ENCODE peak calls at places on chromosomes 7 and 10, in seven cellular contexts. H is naive thymus-derived CD4-positive, alpha-beta T cell; J is kidney; W is left ventricle myocardium inferior; I is cardiac muscle cell; E is CD8-positive, alpha-beta T cell; O is heart left ventricle. L is an unnamed sample.

GRCh38 chr10:26437637-26438461 is at the start of gene APBB1IP:
- DNase-seq in H (peak), J (peak), W (peak), I (no peak), E (peak), O (peak), L (peak)

GRCh38 chr7:87354749-87355148 is 9.3 kb downstream of the CROT start:
- DNase-seq in H (no peak), J (no peak), W (no peak), I (no peak), E (no peak), O (no peak), L (no peak)

GRCh38 chr10:102675887-102676616 is 31.8 kb downstream of the TRIM8 start:
- DNase-seq in H (no peak), J (peak), W (no peak), I (no peak), E (no peak), O (peak), L (peak)

GRCh38 chr10:27646194-27646593 is 99.4 kb downstream of the MKX start:
- DNase-seq in H (no peak), J (no peak), W (no peak), I (no peak), E (no peak), O (no peak), L (no peak)

GRCh38 chr10:15189133-15189881 is 20.8 kb upstream of the NMT2 start:
- DNase-seq in H (no peak), J (no peak), W (no peak), I (no peak), E (no peak), O (no peak), L (no peak)

GRCh38 chr10:93463723-93464511 is 18.2 kb downstream of the MYOF start:
- DNase-seq in H (no peak), J (no peak), W (no peak), I (no peak), E (no peak), O (peak), L (peak)

GRCh38 chr10:104324931-104325330 is 13.3 kb downstream of the ITPRIP start:
- DNase-seq in H (no peak), J (no peak), W (no peak), I (no peak), E (no peak), O (no peak), L (peak)

GRCh38 chr10:125151824-125152634 is 8.3 kb downstream of the CTBP2 start:
- DNase-seq in H (no peak), J (peak), W (peak), I (no peak), E (no peak), O (peak), L (peak)

GRCh38 chr10:73763343-73763742 is 18.5 kb upstream of the CHCHD1 start:
- DNase-seq in H (no peak), J (no peak), W (no peak), I (no peak), E (no peak), O (no peak), L (no peak)

GRCh38 chr7:135704698-135705097 is 23.3 kb downstream of the SLC13A4 start:
- DNase-seq in H (no peak), J (no peak), W (no peak), I (no peak), E (no peak), O (no peak), L (no peak)

GRCh38 chr7:261341-262250 is 28.4 kb upstream of the FOXL3 start:
- DNase-seq in H (no peak), J (peak), W (peak), I (no peak), E (no peak), O (peak), L (peak)

GRCh38 chr10:21533577-21534475 is at the start of gene MLLT10:
- DNase-seq in H (peak), J (peak), W (peak), I (peak), E (peak), O (peak), L (peak)

GRCh38 chr10:110353244-110354119 is 48.8 kb upstream of the SMNDC1 start:
- DNase-seq in H (peak), J (no peak), W (no peak), I (peak), E (no peak), O (no peak), L (no peak)

GRCh38 chr7:149823191-149823630 is 15.0 kb upstream of the ZNF862 start:
- DNase-seq in H (no peak), J (peak), W (peak), I (no peak), E (no peak), O (peak), L (peak)

GRCh38 chr10:16986406-16987128 is 143.0 kb downstream of the CUBN start:
- DNase-seq in H (no peak), J (no peak), W (no peak), I (no peak), E (no peak), O (no peak), L (no peak)

GRCh38 chr7:102377-102711 is 90.0 kb upstream of the FAM20C start:
- DNase-seq in H (no peak), J (no peak), W (no peak), I (no peak), E (no peak), O (no peak), L (no peak)

GRCh38 chr10:43861966-43862751 is 213.5 kb upstream of the ZNF32 start:
- DNase-seq in H (no peak), J (no peak), W (no peak), I (no peak), E (no peak), O (no peak), L (peak)

GRCh38 chr10:6164271-6165095 is 38.2 kb upstream of the PFKFB3 start:
- DNase-seq in H (no peak), J (no peak), W (no peak), I (peak), E (no peak), O (no peak), L (peak)

GRCh38 chr7:2863461-2864066 is 19.5 kb upstream of the GNA12 start:
- DNase-seq in H (peak), J (peak), W (peak), I (no peak), E (peak), O (peak), L (peak)

GRCh38 chr10:89524279-89524678 is 11.1 kb downstream of the SLC16A12 start:
- DNase-seq in H (no peak), J (no peak), W (no peak), I (no peak), E (no peak), O (no peak), L (no peak)

GRCh38 chr7:45120-46090 is 147.0 kb upstream of the FAM20C start:
- DNase-seq in H (no peak), J (peak), W (no peak), I (no peak), E (no peak), O (no peak), L (peak)

GRCh38 chr10:80165173-80165572 is 32.6 kb downstream of the PLAC9 start:
- DNase-seq in H (no peak), J (no peak), W (no peak), I (peak), E (no peak), O (no peak), L (peak)

GRCh38 chr10:86756511-86757109 is at the start of gene BMPR1A:
- DNase-seq in H (no peak), J (no peak), W (peak), I (peak), E (no peak), O (peak), L (peak)

GRCh38 chr10:31679931-31680330 is 248.7 kb downstream of the ARHGAP12 start:
- DNase-seq in H (no peak), J (no peak), W (no peak), I (no peak), E (no peak), O (no peak), L (no peak)

GRCh38 chr10:31678573-31679122 is 250.0 kb downstream of the ARHGAP12 start:
- DNase-seq in H (no peak), J (no peak), W (no peak), I (no peak), E (no peak), O (no peak), L (no peak)

GRCh38 chr10:31678139-31678536 is 250.5 kb downstream of the ARHGAP12 start:
- DNase-seq in H (no peak), J (peak), W (peak), I (no peak), E (no peak), O (peak), L (no peak)

GRCh38 chr10:31675726-31676125 is 252.9 kb downstream of the ARHGAP12 start:
- DNase-seq in H (no peak), J (no peak), W (no peak), I (no peak), E (no peak), O (no peak), L (no peak)

DNA sequence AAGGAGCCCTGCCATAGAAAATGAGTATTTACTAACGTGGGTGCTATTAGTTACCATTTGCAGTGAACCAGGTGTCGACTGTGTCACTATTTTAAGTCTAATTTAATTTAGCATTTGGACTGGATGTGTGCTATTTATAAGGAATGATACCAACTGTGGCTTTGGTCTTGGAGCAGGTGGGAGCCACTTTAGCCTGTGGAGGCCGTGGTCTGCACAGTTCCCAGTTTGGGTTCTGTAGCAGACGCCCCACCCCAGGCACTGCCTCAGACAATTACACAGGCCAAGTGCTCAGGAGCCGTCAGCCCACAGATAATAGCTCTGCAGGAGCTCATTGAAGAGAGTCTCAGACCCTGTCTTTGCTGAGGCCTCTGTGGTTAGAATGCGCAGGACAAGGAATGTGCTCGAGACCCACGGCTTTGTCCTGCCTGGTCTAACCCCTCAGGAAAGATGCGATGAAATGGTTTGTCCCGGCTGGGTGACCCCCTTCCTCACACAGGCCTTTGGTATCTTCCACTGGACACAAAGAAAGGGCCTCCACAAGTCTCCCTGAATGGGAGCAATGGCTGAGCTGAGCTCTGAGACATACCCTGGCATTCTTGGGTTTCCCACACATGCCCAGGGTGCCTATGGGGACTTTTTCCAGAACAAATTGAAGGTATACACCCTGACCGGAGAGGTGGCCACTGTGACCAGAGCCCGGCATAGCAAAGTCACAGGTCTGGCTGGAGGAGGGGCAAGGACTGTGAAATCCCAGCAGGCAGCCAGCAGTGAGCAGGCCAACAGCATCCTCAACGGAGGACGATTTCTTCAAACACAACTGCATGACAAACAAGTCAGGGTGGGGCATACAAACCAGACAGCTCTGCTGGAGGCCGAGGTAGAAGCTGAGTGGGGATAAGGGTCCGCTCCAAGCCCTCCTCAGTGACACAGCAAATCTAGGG is 251.2 kb downstream of the ARHGAP12 start:
- DNase-seq in H (no peak), J (no peak), W (no peak), I (no peak), E (no peak), O (no peak), L (no peak)
- H3K4me3 ChIP-seq in H (no peak), J (no peak), W (no peak), I (no peak), E (no peak), O (no peak), L (no peak)

GRCh38 chr7:77469927-77470326 is 53.8 kb upstream of the GSAP start:
- DNase-seq in H (no peak), J (no peak), W (no peak), I (no peak), E (no peak), O (no peak), L (no peak)

GRCh38 chr7:77464589-77464988 is 48.4 kb upstream of the GSAP start:
- DNase-seq in H (no peak), J (no peak), W (no peak), I (no peak), E (no peak), O (no peak), L (no peak)

GRCh38 chr7:77461842-77462241 is 45.7 kb upstream of the GSAP start:
- DNase-seq in H (no peak), J (no peak), W (no peak), I (no peak), E (no peak), O (no peak), L (no peak)

GRCh38 chr7:77466455-77466854 is 50.3 kb upstream of the GSAP start:
- DNase-seq in H (no peak), J (no peak), W (no peak), I (no peak), E (no peak), O (no peak), L (no peak)

GRCh38 chr7:77467453-77467852 is 51.3 kb upstream of the GSAP start:
- DNase-seq in H (no peak), J (peak), W (peak), I (no peak), E (no peak), O (peak), L (no peak)
- H3K27ac ChIP-seq in H (no peak), J (no peak), W (peak), I (no peak), E (no peak), O (no peak), L (no peak)

DNA sequence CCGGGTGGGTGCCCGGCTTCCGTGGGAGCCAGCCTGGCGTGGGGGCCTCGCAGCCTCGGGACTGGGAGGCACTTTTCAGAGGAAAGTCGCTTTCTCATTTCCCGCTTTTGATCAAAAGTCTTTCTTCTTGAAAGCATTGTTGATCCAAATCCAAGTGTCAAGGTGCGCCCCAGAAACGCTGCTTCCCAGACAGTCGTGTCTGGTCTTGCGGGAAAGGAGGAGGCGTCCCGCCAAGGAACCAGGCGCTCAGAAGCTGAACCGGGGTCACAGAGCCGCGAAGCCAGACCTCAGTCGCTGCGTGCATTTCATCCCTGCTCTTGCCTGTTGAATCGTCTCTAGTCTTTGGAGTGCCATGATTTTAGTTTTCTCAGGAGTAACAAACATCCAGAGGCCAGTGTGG is 1.1 kb upstream of the BNIP3 start:
- DNase-seq in H (no peak), J (no peak), W (no peak), I (no peak), E (no peak), O (no peak), L (no peak)
- H3K4me3 ChIP-seq in H (peak), J (peak), W (peak), I (peak), E (peak), O (peak), L (no peak)

GRCh38 chr7:100166966-100167911 is 1.2 kb downstream of the GAL3ST4 start:
- DNase-seq in H (no peak), J (peak), W (no peak), I (no peak), E (no peak), O (no peak), L (peak)

GRCh38 chr7:100170111-100170897 is 1.9 kb upstream of the GAL3ST4 start:
- DNase-seq in H (no peak), J (peak), W (no peak), I (no peak), E (no peak), O (no peak), L (peak)

GRCh38 chr7:100166317-100166940 is 2.0 kb downstream of the GAL3ST4 start:
- DNase-seq in H (peak), J (peak), W (no peak), I (no peak), E (no peak), O (no peak), L (peak)

GRCh38 chr7:100169147-100169850 is 882 bp upstream of the GAL3ST4 start:
- DNase-seq in H (peak), J (peak), W (no peak), I (no peak), E (no peak), O (no peak), L (no peak)

GRCh38 chr7:100167912-100168323 is 499 bp downstream of the GAL3ST4 start:
- DNase-seq in H (no peak), J (no peak), W (no peak), I (peak), E (no peak), O (peak), L (no peak)
- H3K27ac ChIP-seq in H (peak), J (no peak), W (peak), I (no peak), E (peak), O (peak), L (no peak)

DNA sequence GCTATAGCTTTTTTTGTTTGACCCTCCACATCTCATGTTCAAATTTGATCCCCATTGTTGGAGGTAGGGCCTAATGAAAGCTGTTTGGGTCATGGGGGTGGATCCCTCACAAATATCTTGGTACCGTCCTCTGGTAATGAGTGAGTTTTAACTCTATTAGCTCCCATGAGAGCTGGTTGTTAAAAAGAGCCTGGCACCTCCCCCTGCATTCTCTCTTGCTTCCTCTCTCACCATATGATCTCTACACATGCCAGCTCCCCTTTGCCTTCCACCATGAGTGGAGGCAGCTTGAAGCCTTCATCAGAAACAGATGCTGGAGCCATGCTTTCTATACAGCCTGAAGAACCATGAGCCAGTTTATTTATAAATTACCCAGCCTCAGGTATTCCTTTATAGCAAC is 43.0 kb upstream of the IMMP2L start:
- DNase-seq in H (no peak), J (no peak), W (no peak), I (no peak), E (no peak), O (no peak), L (no peak)
- H3K4me3 ChIP-seq in H (no peak), J (no peak), W (no peak), I (no peak), E (no peak), O (no peak), L (no peak)

L was measured in aorta.